ENCODE peak calls at places on chromosomes 3 and 15, in five cellular contexts. E, G, A, N and F are unnamed samples.

GRCh38 chr3:18047052-18047451 is 304.6 kb upstream of the TBC1D5 start:
- DNase-seq in A (no peak), E (no peak), N (no peak), G (no peak), F (no peak)

GRCh38 chr3:11212301-11212613 is 58.0 kb downstream of the HRH1 start:
- DNase-seq in N (no peak), G (no peak), E (no peak), A (no peak), F (no peak)

GRCh38 chr3:187274977-187275338 is 16.6 kb downstream of the MASP1 start:
- DNase-seq in N (no peak), G (no peak), E (no peak), A (no peak), F (no peak)

GRCh38 chr3:195448205-195448875 is 5.5 kb upstream of the ACAP2 start:
- DNase-seq in A (no peak), E (no peak), G (no peak), N (no peak), F (no peak)

GRCh38 chr15:53808058-53808703 is 48.7 kb upstream of the WDR72 start:
- DNase-seq in G (peak; percentile 12), E (peak; percentile 14), N (peak; percentile 12), A (no peak), F (no peak)

GRCh38 chr15:68310178-68310810 is 32.7 kb downstream of the FEM1B start:
- DNase-seq in E (no peak), A (no peak), G (peak; percentile 21), N (no peak), F (no peak)

GRCh38 chr15:70494861-70495571 is 268.3 kb downstream of the UACA start:
- DNase-seq in A (no peak), N (peak; percentile 43), E (no peak), G (peak; percentile 54), F (no peak)

GRCh38 chr15:39130556-39131379 is 450.1 kb upstream of the THBS1 start:
- DNase-seq in G (no peak), E (no peak), N (no peak), A (no peak), F (no peak)

GRCh38 chr15:98900382-98900781 is 107.2 kb downstream of the PGPEP1L start:
- DNase-seq in A (no peak), E (no peak), N (no peak), G (no peak), F (no peak)

GRCh38 chr15:25862469-25863066 is 559 bp downstream of the ATP10A start:
- DNase-seq in N (no peak), G (no peak), A (no peak), E (no peak), F (no peak)

GRCh38 chr3:197730200-197730599 is 6.5 kb downstream of the RUBCN start:
- DNase-seq in A (no peak), E (no peak), N (no peak), G (no peak), F (no peak)

GRCh38 chr3:12004741-12005513 is 739 bp downstream of the SYN2 start:
- DNase-seq in G (peak; percentile 80), A (no peak), E (no peak), N (no peak), F (no peak)

GRCh38 chr3:72082121-72082715 is 297.3 kb upstream of the PROK2 start:
- DNase-seq in E (no peak), G (no peak), A (peak; percentile 37), N (no peak), F (peak; percentile 80)

GRCh38 chr15:89068325-89068784 is 19.9 kb upstream of the ABHD2 start:
- DNase-seq in G (no peak), A (peak; percentile 42), E (no peak), N (no peak), F (peak; percentile 69)

GRCh38 chr3:66406186-66406585 is 94.6 kb downstream of the LRIG1 start:
- DNase-seq in E (no peak), N (no peak), A (no peak), G (no peak), F (no peak)

GRCh38 chr3:13149331-13150203 is 76.3 kb upstream of the IQSEC1 start:
- DNase-seq in G (no peak), E (no peak), N (no peak), A (no peak), F (no peak)

GRCh38 chr15:84921121-84921520 is 36.7 kb downstream of the SLC28A1 start:
- DNase-seq in E (no peak), G (no peak), N (no peak), A (no peak), F (no peak)

GRCh38 chr3:102398196-102398595 is 36.6 kb upstream of the ZPLD1 start:
- DNase-seq in G (no peak), E (no peak), A (no peak), N (no peak), F (no peak)

GRCh38 chr3:183587337-183587736 is 31.8 kb upstream of the KLHL6 start:
- DNase-seq in G (no peak), N (no peak), A (no peak), E (no peak), F (no peak)

GRCh38 chr3:184937611-184938010 is 125.6 kb downstream of the VPS8 start:
- DNase-seq in E (no peak), N (peak; percentile 1), A (no peak), G (no peak), F (no peak)

GRCh38 chr15:63752075-63752684 is 81.6 kb downstream of the HERC1 start:
- DNase-seq in G (peak; percentile 54), E (peak; percentile 44), A (no peak), N (peak; percentile 61), F (peak; percentile 23)

GRCh38 chr3:42198709-42199108 is 67.3 kb downstream of the CCK start:
- DNase-seq in E (no peak), A (no peak), G (no peak), N (no peak), F (no peak)

GRCh38 chr3:94937980-94938379 is 875.1 kb downstream of the NSUN3 start:
- DNase-seq in E (peak; percentile 3), A (no peak), G (no peak), N (no peak), F (no peak)

GRCh38 chr15:63332367-63333078 is 49.1 kb downstream of the CA12 start:
- DNase-seq in E (no peak), A (no peak), N (no peak), G (peak; percentile 50), F (no peak)

GRCh38 chr3:31103623-31104180 is 209.2 kb upstream of the GADL1 start:
- DNase-seq in E (no peak), G (no peak), N (no peak), A (no peak), F (no peak)

GRCh38 chr3:127711021-127711420 is 38.3 kb downstream of the ABTB1 start:
- DNase-seq in A (no peak), E (no peak), N (no peak), G (no peak), F (no peak)

GRCh38 chr15:99408236-99409096 is 157.2 kb downstream of the LRRC28 start:
- DNase-seq in N (no peak), A (no peak), G (peak; percentile 26), E (no peak), F (no peak)

GRCh38 chr3:11530153-11530721 is 113.5 kb downstream of the VGLL4 start:
- DNase-seq in G (no peak), A (no peak), N (peak; percentile 41), E (no peak), F (no peak)

GRCh38 chr3:9316881-9317341 is 45.9 kb upstream of the THUMPD3 start:
- DNase-seq in N (no peak), G (no peak), A (no peak), E (no peak), F (no peak)

DNA sequence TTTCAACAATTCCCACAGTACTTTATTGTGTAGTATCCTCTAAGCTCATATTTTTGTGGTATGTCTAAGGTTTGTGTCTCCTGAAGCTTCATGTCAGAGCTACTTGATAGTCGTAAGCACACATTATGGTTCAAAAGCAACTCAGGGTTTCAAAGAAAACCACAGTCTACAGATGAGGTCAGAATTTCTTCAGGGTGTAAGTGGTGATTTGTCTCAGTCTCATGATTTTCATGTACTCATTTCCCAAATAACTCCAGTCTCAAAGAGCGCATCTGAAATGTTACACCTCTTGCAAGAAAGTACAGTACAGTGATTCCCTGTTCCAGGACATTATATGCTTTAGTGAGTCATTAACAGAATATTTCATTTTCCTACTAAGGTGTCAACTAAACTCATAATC is 47.5 kb upstream of the SSR3 start:
- DNase-seq in E (no peak), N (no peak), G (no peak), A (no peak), F (peak; percentile 30)
- TF ChIP-seq TAF1 in E (no peak), N (no peak), G (no peak), A (no peak), F (no peak)

GRCh38 chr3:47989981-47990440 is 26.2 kb downstream of the MAP4 start:
- DNase-seq in A (peak; percentile 32), E (peak; percentile 84), G (peak; percentile 72), N (peak; percentile 76), F (peak; percentile 37)
- TF ChIP-seq TAF1 in A (no peak), E (no peak), G (no peak), N (no peak), F (no peak)

DNA sequence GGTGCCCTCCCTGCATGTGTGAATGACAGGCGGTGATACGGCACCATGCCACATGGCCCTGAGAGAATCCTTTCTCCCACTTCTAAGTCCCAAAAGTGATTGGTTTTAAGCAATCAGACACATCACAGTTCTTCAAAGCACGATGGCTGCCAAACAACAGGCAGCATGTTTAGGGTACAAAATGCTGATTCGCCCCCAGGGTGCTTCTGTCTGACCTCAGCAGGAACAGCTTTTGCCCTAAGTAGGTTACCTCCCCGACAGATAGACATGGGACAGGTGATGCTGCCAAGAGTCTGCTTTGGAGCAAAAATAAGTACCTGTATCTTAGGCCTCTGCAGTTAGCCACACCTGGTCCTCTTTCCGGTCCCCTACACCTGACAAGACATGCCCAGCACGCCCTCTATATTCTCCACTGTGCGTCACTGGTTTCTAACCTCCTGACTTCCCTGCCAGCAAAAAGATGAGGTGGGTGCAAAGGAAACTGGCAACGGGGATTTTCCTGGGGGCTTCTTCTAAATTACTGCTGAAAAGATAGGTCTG is 549.8 kb downstream of the FOXP1 start:
- DNase-seq in A (no peak), E (no peak), G (no peak), N (no peak), F (no peak)
- TF ChIP-seq TAF1 in A (no peak), E (no peak), G (no peak), N (no peak), F (no peak)

GRCh38 chr3:37887824-37888223 is 26.1 kb downstream of the CTDSPL start:
- DNase-seq in G (no peak), A (no peak), N (no peak), E (no peak), F (no peak)
- TF ChIP-seq TAF1 in G (no peak), A (no peak), N (no peak), E (no peak), F (no peak)

GRCh38 chr15:66997212-66997611 is 68.2 kb upstream of the SMAD3 start:
- DNase-seq in N (no peak), A (no peak), E (no peak), G (no peak), F (no peak)

GRCh38 chr15:66993874-66994696 is 71.3 kb upstream of the SMAD3 start:
- DNase-seq in G (no peak), N (peak; percentile 19), E (peak; percentile 4), A (no peak), F (no peak)

GRCh38 chr15:66993090-66993489 is 72.3 kb upstream of the SMAD3 start:
- DNase-seq in N (no peak), E (no peak), A (no peak), G (no peak), F (no peak)

GRCh38 chr15:66996099-66996498 is 69.3 kb upstream of the SMAD3 start:
- DNase-seq in E (no peak), N (no peak), A (no peak), G (no peak), F (no peak)

GRCh38 chr15:66995257-66995656 is 70.1 kb upstream of the SMAD3 start:
- DNase-seq in E (no peak), G (no peak), A (no peak), N (no peak), F (no peak)
- TF ChIP-seq TAF1 in E (no peak), G (no peak), A (no peak), N (no peak), F (no peak)